ENCODE peak calls at places on chromosomes 2 and 18, in six cellular contexts. One of them, this sample, is unnamed. For H3K4me1, the result is how much of the 10 kb centered on the place peaks cover.

GRCh38 chr2:3099860-3100234 is 277.8 kb downstream of the EIPR1 start:
- DNase-seq in CD8-positive, alpha-beta memory T cell: no peak
- DNase-seq in aorta: no peak
- DNase-seq in psoas muscle: no peak
- DNase-seq in DND-41: no peak
- DNase-seq in right atrium auricular region: no peak
- DNase-seq in this sample: peak

GRCh38 chr2:177078416-177078815 is 134.2 kb upstream of the HNRNPA3 start:
- DNase-seq in psoas muscle: peak
- DNase-seq in DND-41: no peak
- DNase-seq in aorta: no peak
- DNase-seq in CD8-positive, alpha-beta memory T cell: no peak
- DNase-seq in right atrium auricular region: no peak
- DNase-seq in this sample: no peak

GRCh38 chr2:236579746-236580315 is 10.2 kb downstream of the ACKR3 start:
- DNase-seq in right atrium auricular region: no peak
- DNase-seq in CD8-positive, alpha-beta memory T cell: no peak
- DNase-seq in DND-41: no peak
- DNase-seq in aorta: no peak
- DNase-seq in psoas muscle: no peak
- DNase-seq in this sample: no peak

GRCh38 chr2:107108556-107108955 is 222.6 kb upstream of the ST6GAL2 start:
- DNase-seq in psoas muscle: no peak
- DNase-seq in right atrium auricular region: no peak
- DNase-seq in CD8-positive, alpha-beta memory T cell: no peak
- DNase-seq in aorta: no peak
- DNase-seq in DND-41: no peak
- DNase-seq in this sample: no peak

GRCh38 chr18:23626451-23627279 is 36.0 kb downstream of the ANKRD29 start:
- DNase-seq in right atrium auricular region: no peak
- DNase-seq in psoas muscle: no peak
- DNase-seq in aorta: no peak
- DNase-seq in DND-41: no peak
- DNase-seq in CD8-positive, alpha-beta memory T cell: no peak
- DNase-seq in this sample: no peak

GRCh38 chr2:77018219-77018618 is 504.0 kb downstream of the LRRTM4 start:
- DNase-seq in DND-41: no peak
- DNase-seq in CD8-positive, alpha-beta memory T cell: no peak
- DNase-seq in right atrium auricular region: no peak
- DNase-seq in aorta: no peak
- DNase-seq in psoas muscle: no peak
- DNase-seq in this sample: no peak

GRCh38 chr2:67649331-67650071 is 252.4 kb downstream of the ETAA1 start:
- DNase-seq in right atrium auricular region: peak
- DNase-seq in DND-41: no peak
- DNase-seq in psoas muscle: peak
- DNase-seq in aorta: peak
- DNase-seq in CD8-positive, alpha-beta memory T cell: no peak
- DNase-seq in this sample: peak

GRCh38 chr2:81747481-81748070 is 1443.0 kb upstream of the LRRTM1 start:
- DNase-seq in DND-41: no peak
- DNase-seq in psoas muscle: no peak
- DNase-seq in right atrium auricular region: no peak
- DNase-seq in CD8-positive, alpha-beta memory T cell: no peak
- DNase-seq in aorta: no peak
- DNase-seq in this sample: no peak

GRCh38 chr2:69111036-69111435 is 98.1 kb downstream of the ANTXR1 start:
- DNase-seq in psoas muscle: no peak
- DNase-seq in aorta: no peak
- DNase-seq in right atrium auricular region: no peak
- DNase-seq in DND-41: no peak
- DNase-seq in CD8-positive, alpha-beta memory T cell: no peak
- DNase-seq in this sample: no peak

GRCh38 chr2:125070726-125071505 is 1045.8 kb downstream of the CNTNAP5 start:
- DNase-seq in aorta: no peak
- DNase-seq in right atrium auricular region: no peak
- DNase-seq in DND-41: no peak
- DNase-seq in CD8-positive, alpha-beta memory T cell: no peak
- DNase-seq in psoas muscle: no peak
- DNase-seq in this sample: no peak

GRCh38 chr2:216909541-216910175 is 49.8 kb upstream of the TNP1 start:
- DNase-seq in aorta: no peak
- DNase-seq in right atrium auricular region: no peak
- DNase-seq in CD8-positive, alpha-beta memory T cell: no peak
- DNase-seq in psoas muscle: no peak
- DNase-seq in DND-41: no peak
- DNase-seq in this sample: no peak

DNA sequence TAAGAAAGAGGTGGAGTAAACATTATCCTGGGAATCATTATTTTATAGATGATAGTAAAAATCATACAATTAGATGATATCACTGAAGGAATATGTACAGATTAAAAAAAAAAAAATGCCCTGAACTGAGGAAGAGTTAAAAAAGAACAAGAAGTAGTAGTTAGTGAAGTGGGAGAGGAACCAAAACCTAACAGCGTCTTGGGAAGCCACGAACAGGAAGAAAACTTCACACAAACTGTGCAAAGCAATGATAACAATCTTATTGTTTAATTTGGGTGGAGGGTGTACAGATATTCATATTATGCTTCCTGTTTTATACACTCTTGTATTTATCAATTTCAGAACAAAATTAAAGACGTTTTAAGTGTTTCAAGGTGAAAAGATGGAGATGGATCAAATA is 3.5 kb downstream of the HEATR5B start:
- DNase-seq in right atrium auricular region: no peak
- DNase-seq in DND-41: no peak
- DNase-seq in psoas muscle: no peak
- DNase-seq in aorta: no peak
- DNase-seq in CD8-positive, alpha-beta memory T cell: no peak
- DNase-seq in this sample: no peak
- H3K4me1 ChIP-seq in right atrium auricular region: under half
- H3K4me1 ChIP-seq in DND-41: half or more
- H3K4me1 ChIP-seq in psoas muscle: under half
- H3K4me1 ChIP-seq in aorta: under half
- H3K4me1 ChIP-seq in CD8-positive, alpha-beta memory T cell: half or more
- H3K4me1 ChIP-seq in this sample: under half

DNA sequence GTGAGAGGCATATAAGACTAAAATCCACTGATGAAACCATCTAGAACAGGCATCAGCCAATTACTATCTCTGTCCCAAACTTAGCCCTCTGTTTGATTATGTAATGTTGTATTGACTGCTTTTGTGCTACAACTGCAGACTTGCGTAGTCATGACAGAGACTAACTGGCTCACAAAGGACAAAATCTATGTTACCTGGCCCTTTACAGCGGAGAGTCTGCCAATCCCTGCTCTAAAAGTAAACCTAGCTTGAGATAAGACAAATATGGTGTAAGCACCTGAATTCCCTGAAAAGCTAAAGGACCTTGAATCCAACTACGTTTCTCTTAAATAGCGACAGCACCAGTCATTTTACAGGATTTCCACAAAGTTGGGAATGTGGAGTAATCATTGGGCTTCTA is 102.8 kb upstream of the LRRTM1 start:
- DNase-seq in aorta: no peak
- DNase-seq in DND-41: no peak
- DNase-seq in CD8-positive, alpha-beta memory T cell: no peak
- DNase-seq in psoas muscle: no peak
- DNase-seq in right atrium auricular region: no peak
- DNase-seq in this sample: no peak
- H3K4me1 ChIP-seq in aorta: under half
- H3K4me1 ChIP-seq in DND-41: under half
- H3K4me1 ChIP-seq in CD8-positive, alpha-beta memory T cell: under half
- H3K4me1 ChIP-seq in psoas muscle: under half
- H3K4me1 ChIP-seq in right atrium auricular region: under half
- H3K4me1 ChIP-seq in this sample: under half

GRCh38 chr2:205427112-205427511 is 255.2 kb upstream of the NRP2 start:
- DNase-seq in DND-41: no peak
- DNase-seq in psoas muscle: no peak
- DNase-seq in CD8-positive, alpha-beta memory T cell: no peak
- DNase-seq in right atrium auricular region: no peak
- DNase-seq in aorta: no peak
- DNase-seq in this sample: no peak

GRCh38 chr2:205424326-205424725 is 258.0 kb upstream of the NRP2 start:
- DNase-seq in psoas muscle: no peak
- DNase-seq in DND-41: no peak
- DNase-seq in CD8-positive, alpha-beta memory T cell: no peak
- DNase-seq in aorta: no peak
- DNase-seq in right atrium auricular region: no peak
- DNase-seq in this sample: no peak

GRCh38 chr2:205425069-205425468 is 257.2 kb upstream of the NRP2 start:
- DNase-seq in right atrium auricular region: no peak
- DNase-seq in CD8-positive, alpha-beta memory T cell: no peak
- DNase-seq in psoas muscle: no peak
- DNase-seq in aorta: no peak
- DNase-seq in DND-41: no peak
- DNase-seq in this sample: no peak
- H3K4me1 ChIP-seq in right atrium auricular region: under half
- H3K4me1 ChIP-seq in CD8-positive, alpha-beta memory T cell: under half
- H3K4me1 ChIP-seq in psoas muscle: under half
- H3K4me1 ChIP-seq in aorta: under half
- H3K4me1 ChIP-seq in DND-41: under half
- H3K4me1 ChIP-seq in this sample: under half

DNA sequence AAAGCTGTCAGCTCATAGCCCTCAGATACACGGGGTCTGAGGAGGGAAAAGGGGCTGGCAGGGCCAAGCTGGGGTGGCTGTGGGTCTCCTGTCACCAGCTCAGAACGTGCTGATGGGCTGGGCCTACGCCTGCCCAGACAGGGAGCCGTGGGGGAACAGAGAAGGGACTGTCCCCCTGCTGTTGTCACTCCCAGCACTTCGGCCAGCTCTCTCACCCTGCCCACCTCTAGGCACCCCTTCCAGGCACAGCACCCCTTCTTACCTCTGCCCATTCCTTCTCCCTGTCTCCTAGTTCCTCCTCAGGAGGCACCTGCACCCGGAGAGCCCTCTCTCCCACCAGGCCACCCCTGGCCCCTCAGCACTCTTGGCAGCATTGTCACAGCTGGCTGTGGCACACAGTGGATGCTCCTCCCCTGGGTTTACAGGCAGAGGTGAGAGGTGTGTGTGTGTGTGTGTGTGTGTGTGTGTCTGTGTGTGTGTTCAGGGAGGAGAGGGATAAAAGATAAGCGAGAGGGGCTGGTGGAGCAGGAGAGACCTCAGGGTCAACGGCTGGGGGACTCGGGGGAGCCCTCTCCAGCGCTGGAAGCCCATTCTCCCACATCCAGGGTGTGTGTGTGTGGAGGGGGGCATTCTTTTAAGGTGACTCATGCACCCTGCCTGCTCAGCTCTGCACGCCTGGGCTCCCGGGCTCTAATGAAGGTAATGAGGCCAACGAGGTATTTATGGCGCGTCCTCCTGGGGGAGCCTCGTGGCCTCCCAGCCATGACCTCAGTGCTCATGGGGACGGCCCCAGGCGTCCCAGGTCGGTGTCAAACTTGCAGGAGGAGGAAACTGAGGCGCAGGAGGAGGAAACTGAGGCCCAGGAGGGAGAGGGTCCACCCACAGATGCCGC is 66.1 kb upstream of the SMAD7 start:
- DNase-seq in aorta: peak
- DNase-seq in right atrium auricular region: no peak
- DNase-seq in DND-41: no peak
- DNase-seq in CD8-positive, alpha-beta memory T cell: no peak
- DNase-seq in psoas muscle: no peak
- DNase-seq in this sample: peak
- H3K4me1 ChIP-seq in aorta: under half
- H3K4me1 ChIP-seq in right atrium auricular region: under half
- H3K4me1 ChIP-seq in DND-41: under half
- H3K4me1 ChIP-seq in CD8-positive, alpha-beta memory T cell: under half
- H3K4me1 ChIP-seq in psoas muscle: under half
- H3K4me1 ChIP-seq in this sample: under half

GRCh38 chr2:144350151-144350802 is 169.6 kb downstream of the ZEB2 start:
- DNase-seq in aorta: no peak
- DNase-seq in psoas muscle: no peak
- DNase-seq in DND-41: no peak
- DNase-seq in CD8-positive, alpha-beta memory T cell: no peak
- DNase-seq in right atrium auricular region: no peak
- DNase-seq in this sample: no peak
- H3K4me1 ChIP-seq in aorta: under half
- H3K4me1 ChIP-seq in psoas muscle: under half
- H3K4me1 ChIP-seq in DND-41: under half
- H3K4me1 ChIP-seq in CD8-positive, alpha-beta memory T cell: under half
- H3K4me1 ChIP-seq in right atrium auricular region: under half
- H3K4me1 ChIP-seq in this sample: under half

GRCh38 chr2:42846026-42846425 is 53.6 kb upstream of the HAAO start:
- DNase-seq in psoas muscle: no peak
- DNase-seq in DND-41: no peak
- DNase-seq in right atrium auricular region: no peak
- DNase-seq in CD8-positive, alpha-beta memory T cell: no peak
- DNase-seq in aorta: no peak
- DNase-seq in this sample: no peak
- H3K4me1 ChIP-seq in psoas muscle: under half
- H3K4me1 ChIP-seq in DND-41: under half
- H3K4me1 ChIP-seq in right atrium auricular region: under half
- H3K4me1 ChIP-seq in CD8-positive, alpha-beta memory T cell: under half
- H3K4me1 ChIP-seq in aorta: under half
- H3K4me1 ChIP-seq in this sample: under half

DNA sequence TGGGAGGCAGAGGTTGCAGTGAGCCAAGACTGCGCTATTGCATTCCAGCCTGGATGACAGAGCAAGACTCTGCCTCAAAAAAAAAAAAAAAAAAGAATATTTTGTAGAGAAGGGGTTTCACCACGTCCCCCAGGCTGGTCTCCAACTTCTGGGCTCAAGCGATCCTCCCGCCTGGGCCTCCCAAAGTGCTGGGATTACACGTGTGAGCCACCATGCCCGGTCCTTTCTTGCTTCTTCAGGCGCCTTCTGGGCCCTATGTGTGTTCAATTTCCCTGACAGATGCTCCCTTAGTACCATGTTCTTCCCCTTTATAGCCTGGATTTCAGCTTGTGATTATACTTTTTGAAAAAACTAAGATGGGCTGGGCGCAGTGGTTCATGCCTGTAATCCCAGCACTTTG is 9.8 kb downstream of the ZFP36L2 start:
- DNase-seq in psoas muscle: no peak
- DNase-seq in aorta: no peak
- DNase-seq in DND-41: no peak
- DNase-seq in CD8-positive, alpha-beta memory T cell: no peak
- DNase-seq in right atrium auricular region: no peak
- DNase-seq in this sample: peak
- H3K4me1 ChIP-seq in psoas muscle: under half
- H3K4me1 ChIP-seq in aorta: under half
- H3K4me1 ChIP-seq in DND-41: under half
- H3K4me1 ChIP-seq in CD8-positive, alpha-beta memory T cell: under half
- H3K4me1 ChIP-seq in right atrium auricular region: under half
- H3K4me1 ChIP-seq in this sample: under half

DNA sequence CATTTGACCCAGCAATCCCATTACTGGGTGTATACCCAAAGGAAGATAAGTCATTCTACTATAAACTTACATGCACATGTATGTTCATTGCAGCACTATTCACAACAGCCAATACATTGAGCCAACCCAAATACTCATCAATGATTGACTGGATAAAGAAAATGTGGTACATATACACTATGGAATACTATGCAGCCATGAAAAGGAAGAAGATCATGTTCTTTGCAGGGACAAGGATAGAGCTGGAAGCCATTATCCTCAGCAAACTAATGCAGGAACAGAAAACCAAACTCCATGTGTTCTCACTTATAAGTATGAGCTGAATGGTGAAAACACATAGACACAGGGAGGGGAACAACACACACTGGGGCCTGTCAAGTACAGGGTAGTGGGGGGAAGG is 226.7 kb upstream of the HNMT start:
- DNase-seq in aorta: no peak
- DNase-seq in DND-41: no peak
- DNase-seq in psoas muscle: no peak
- DNase-seq in right atrium auricular region: no peak
- DNase-seq in CD8-positive, alpha-beta memory T cell: no peak
- DNase-seq in this sample: no peak
- H3K4me1 ChIP-seq in aorta: under half
- H3K4me1 ChIP-seq in DND-41: under half
- H3K4me1 ChIP-seq in psoas muscle: under half
- H3K4me1 ChIP-seq in right atrium auricular region: under half
- H3K4me1 ChIP-seq in CD8-positive, alpha-beta memory T cell: under half
- H3K4me1 ChIP-seq in this sample: under half